ENCODE peak calls at places on chromosomes 3 and 15, in seven cellular contexts. M is substantia nigra; D is uterus; J is endothelial cell of umbilical vein; V is CD4-positive, alpha-beta memory T cell; B is fibroblast of lung; W is GM23338. Z is an unnamed sample.

GRCh38 chr3:13712682-13713180 is 163.8 kb downstream of the FBLN2 start:
- DNase-seq in W (no peak), M (no peak), B (no peak), J (no peak), D (no peak), V (no peak), Z (no peak)

GRCh38 chr3:188348445-188349244 is 194.7 kb downstream of the LPP start:
- DNase-seq in B (peak), D (peak), M (no peak), W (peak), V (no peak), J (peak), Z (no peak)

GRCh38 chr3:138078901-138079344 is 36.5 kb downstream of the DZIP1L start:
- DNase-seq in W (no peak), V (no peak), B (peak), M (no peak), J (no peak), D (no peak), Z (no peak)

GRCh38 chr3:142028174-142028833 is 121.0 kb downstream of the TFDP2 start:
- DNase-seq in M (no peak), V (peak), J (peak), B (peak), D (peak), W (peak), Z (no peak)

GRCh38 chr3:37863949-37864822 is 2.5 kb downstream of the CTDSPL start:
- DNase-seq in W (peak), V (no peak), M (no peak), J (no peak), D (no peak), B (no peak), Z (peak)

GRCh38 chr15:92832992-92833438 is 67.1 kb upstream of the CHD2 start:
- DNase-seq in B (peak), D (no peak), W (no peak), V (no peak), M (no peak), J (peak), Z (no peak)

GRCh38 chr3:110767838-110768237 is 303.8 kb upstream of the NECTIN3 start:
- DNase-seq in J (no peak), B (no peak), D (no peak), V (no peak), W (no peak), M (no peak), Z (no peak)

GRCh38 chr15:99307735-99308134 is 56.5 kb downstream of the LRRC28 start:
- DNase-seq in W (no peak), M (no peak), B (peak), J (no peak), V (no peak), D (no peak), Z (no peak)

DNA sequence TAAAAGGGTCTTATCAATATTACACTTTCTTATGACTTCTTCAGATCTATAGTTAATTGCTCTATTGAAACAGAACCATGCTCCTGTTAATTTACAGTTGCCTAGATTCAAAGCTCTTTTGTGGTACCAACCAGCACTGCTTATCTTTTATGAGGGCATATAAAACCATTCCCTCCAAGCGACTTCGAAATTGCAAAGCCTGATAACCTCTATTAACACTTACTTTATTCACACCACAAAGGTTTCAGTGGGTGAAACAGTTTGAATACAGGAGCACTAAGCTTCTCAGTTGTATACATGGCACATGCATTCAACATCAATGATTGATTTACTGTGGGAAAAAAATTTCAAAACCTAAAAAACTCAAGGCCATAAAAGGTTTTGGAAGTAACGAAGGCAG is 74.9 kb upstream of the PPIB start:
- DNase-seq in B (no peak), D (no peak), W (no peak), M (no peak), V (no peak), J (no peak), Z (no peak)
- H3K27ac ChIP-seq in B (no peak), D (no peak), W (no peak), M (no peak), V (no peak), J (no peak), Z (no peak)

GRCh38 chr15:70269991-70270751 is 172.5 kb upstream of the TLE3 start:
- DNase-seq in D (peak), J (peak), B (no peak), W (no peak), M (no peak), V (no peak), Z (no peak)

GRCh38 chr15:70269331-70269911 is 171.7 kb upstream of the TLE3 start:
- DNase-seq in V (no peak), B (no peak), D (no peak), J (no peak), M (no peak), W (no peak), Z (no peak)

GRCh38 chr15:70267306-70267705 is 169.6 kb upstream of the TLE3 start:
- DNase-seq in W (no peak), M (no peak), V (no peak), B (no peak), J (no peak), D (no peak), Z (no peak)

GRCh38 chr15:70267879-70268278 is 170.2 kb upstream of the TLE3 start:
- DNase-seq in J (no peak), M (no peak), W (no peak), D (no peak), B (peak), V (no peak), Z (no peak)

DNA sequence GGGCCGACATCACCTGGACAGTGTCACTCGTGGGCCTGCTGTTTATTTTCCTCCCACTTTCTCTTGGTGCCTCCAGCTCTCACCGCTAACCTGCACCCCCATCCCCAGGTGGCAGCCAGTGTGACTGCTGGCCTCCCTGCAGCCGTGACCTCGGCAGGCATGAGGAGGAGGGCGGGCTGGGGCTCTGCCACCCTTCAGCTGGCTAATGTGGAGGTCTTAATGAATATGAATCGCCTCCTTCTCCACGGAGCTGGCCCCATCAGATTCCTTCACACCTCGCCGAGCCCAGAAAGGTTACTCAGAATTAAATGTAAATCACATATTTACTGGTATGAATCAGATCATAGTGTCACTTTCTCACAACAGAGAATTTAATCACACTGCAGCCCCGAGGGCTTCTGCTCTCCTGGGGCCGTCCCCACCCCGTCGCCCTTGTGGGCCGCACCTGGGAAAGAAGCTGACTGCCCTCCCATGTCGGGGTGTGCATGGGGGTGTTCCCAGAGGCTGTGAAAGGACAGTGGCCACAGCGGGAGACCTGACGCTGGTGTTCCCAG is 171.1 kb upstream of the TLE3 start:
- DNase-seq in W (no peak), J (no peak), B (peak), V (no peak), M (no peak), D (no peak), Z (no peak)
- H3K27ac ChIP-seq in W (no peak), J (no peak), B (no peak), V (no peak), M (no peak), D (no peak), Z (no peak)

DNA sequence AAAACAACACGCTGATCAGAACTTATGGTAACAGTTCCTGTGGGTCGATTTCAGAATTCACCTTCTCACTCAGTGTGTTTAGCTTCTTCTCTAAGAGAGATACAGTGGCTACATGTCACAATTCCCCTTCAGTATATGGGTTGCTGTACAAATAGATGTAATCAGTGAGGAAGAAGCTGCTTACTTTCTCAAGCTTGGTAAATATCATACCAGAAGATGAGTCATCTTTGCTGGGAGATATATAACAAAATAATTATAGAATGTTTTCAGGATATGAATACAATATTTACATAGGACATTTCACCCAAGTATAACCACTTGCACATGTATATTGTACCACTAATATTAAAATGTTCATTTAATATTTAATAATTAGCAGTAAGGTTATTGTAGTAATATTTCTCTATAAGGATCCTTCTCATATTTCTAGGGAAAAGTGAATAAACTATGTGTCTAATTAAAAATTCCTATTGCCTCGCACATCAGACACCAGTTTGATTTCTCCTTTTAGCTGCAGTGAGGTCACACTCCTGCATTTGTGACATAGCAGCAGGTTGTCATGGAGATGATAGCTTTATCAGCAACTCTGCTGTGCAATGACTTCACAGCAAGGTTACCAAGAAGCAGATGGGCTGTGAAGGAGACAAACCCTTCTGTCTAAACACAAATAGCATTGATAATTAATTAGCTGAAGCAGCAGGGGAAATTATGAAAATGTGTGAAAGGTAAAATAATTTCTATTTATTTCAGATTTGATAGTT is 211.4 kb downstream of the TUSC7 start:
- DNase-seq in D (no peak), J (peak), V (no peak), M (no peak), W (no peak), B (no peak), Z (no peak)
- H3K27ac ChIP-seq in D (no peak), J (no peak), V (no peak), M (no peak), W (no peak), B (no peak), Z (no peak)

GRCh38 chr15:71191296-71191695 is 76.0 kb downstream of the THSD4 start:
- DNase-seq in J (no peak), M (no peak), B (no peak), D (no peak), W (no peak), V (no peak), Z (no peak)

GRCh38 chr15:71189723-71190122 is 74.5 kb downstream of the THSD4 start:
- DNase-seq in W (no peak), V (no peak), D (no peak), M (no peak), J (no peak), B (peak), Z (no peak)

GRCh38 chr15:71186267-71186666 is 71.0 kb downstream of the THSD4 start:
- DNase-seq in W (no peak), D (peak), V (no peak), M (no peak), J (no peak), B (no peak), Z (no peak)

GRCh38 chr15:71185706-71186105 is 70.4 kb downstream of the THSD4 start:
- DNase-seq in J (no peak), W (no peak), B (no peak), D (no peak), M (no peak), V (no peak), Z (no peak)

GRCh38 chr15:71186971-71187960 is 72.0 kb downstream of the THSD4 start:
- DNase-seq in B (peak), J (no peak), D (no peak), V (no peak), W (no peak), M (no peak), Z (no peak)
- H3K27ac ChIP-seq in B (no peak), J (no peak), D (no peak), V (no peak), W (no peak), M (no peak), Z (no peak)

GRCh38 chr3:183697610-183698317 is at the start of gene YEATS2:
- DNase-seq in D (peak), B (peak), V (peak), M (peak), J (peak), W (peak), Z (peak)

GRCh38 chr3:183698318-183698731 is 728 bp downstream of the YEATS2 start:
- DNase-seq in W (peak), M (no peak), D (peak), V (peak), B (peak), J (peak), Z (peak)

GRCh38 chr3:183697123-183697609 is 431 bp upstream of the YEATS2 start:
- DNase-seq in V (no peak), W (no peak), D (no peak), B (no peak), M (no peak), J (no peak), Z (no peak)

GRCh38 chr3:183699238-183699947 is 1.8 kb downstream of the YEATS2 start:
- DNase-seq in M (no peak), J (no peak), V (no peak), W (peak), B (no peak), D (no peak), Z (no peak)

GRCh38 chr3:183698760-183699159 is 1.2 kb downstream of the YEATS2 start:
- DNase-seq in J (peak), W (peak), V (no peak), B (peak), M (no peak), D (no peak), Z (no peak)
- H3K27ac ChIP-seq in J (peak), W (no peak), V (peak), B (peak), M (peak), D (peak), Z (peak)

GRCh38 chr3:64008952-64009351 is 14.3 kb downstream of the PSMD6 start:
- DNase-seq in W (no peak), B (peak), V (no peak), M (no peak), J (peak), D (no peak), Z (no peak)
- H3K27ac ChIP-seq in W (no peak), B (no peak), V (no peak), M (no peak), J (no peak), D (peak), Z (no peak)

DNA sequence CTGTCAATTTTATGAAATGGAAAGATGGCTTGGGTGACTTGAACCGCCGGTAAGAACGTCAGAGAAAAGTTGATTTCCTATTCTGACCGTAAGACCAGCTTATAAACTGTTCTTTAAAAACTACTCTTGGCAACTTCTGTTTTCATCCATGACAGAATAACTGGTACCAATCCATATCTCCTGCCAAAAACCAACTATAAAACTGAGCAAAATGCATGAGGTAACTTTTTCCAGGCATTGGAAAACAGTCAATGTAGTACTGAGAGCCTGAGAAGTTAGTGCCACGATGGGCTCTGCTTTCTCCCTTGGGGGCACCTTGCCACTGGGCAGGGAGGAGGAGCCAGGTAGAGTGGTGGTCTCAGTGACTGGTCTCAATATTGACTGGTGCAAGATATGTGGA is 615.2 kb upstream of the TBL1XR1 start:
- DNase-seq in B (no peak), D (no peak), J (no peak), V (no peak), M (no peak), W (no peak), Z (no peak)
- H3K27ac ChIP-seq in B (no peak), D (peak), J (no peak), V (no peak), M (no peak), W (no peak), Z (no peak)

GRCh38 chr15:75201609-75202250 is at the start of gene C15orf39:
- DNase-seq in B (peak), V (peak), W (peak), M (peak), J (peak), D (peak), Z (peak)

GRCh38 chr15:75199347-75199976 is 2.2 kb upstream of the C15orf39 start:
- DNase-seq in B (no peak), D (no peak), V (no peak), M (no peak), J (no peak), W (no peak), Z (no peak)

GRCh38 chr15:75202251-75203016 is 752 bp downstream of the C15orf39 start:
- DNase-seq in D (peak), W (peak), J (peak), B (peak), V (peak), M (no peak), Z (no peak)

GRCh38 chr15:75200391-75200764 is 1.3 kb upstream of the C15orf39 start:
- DNase-seq in J (no peak), M (no peak), W (no peak), B (no peak), V (no peak), D (no peak), Z (no peak)

GRCh38 chr15:75200765-75201608 is 695 bp upstream of the C15orf39 start:
- DNase-seq in M (no peak), W (peak), B (peak), J (peak), V (no peak), D (peak), Z (no peak)
- H3K27ac ChIP-seq in M (peak), W (peak), B (no peak), J (no peak), V (peak), D (peak), Z (peak)

DNA sequence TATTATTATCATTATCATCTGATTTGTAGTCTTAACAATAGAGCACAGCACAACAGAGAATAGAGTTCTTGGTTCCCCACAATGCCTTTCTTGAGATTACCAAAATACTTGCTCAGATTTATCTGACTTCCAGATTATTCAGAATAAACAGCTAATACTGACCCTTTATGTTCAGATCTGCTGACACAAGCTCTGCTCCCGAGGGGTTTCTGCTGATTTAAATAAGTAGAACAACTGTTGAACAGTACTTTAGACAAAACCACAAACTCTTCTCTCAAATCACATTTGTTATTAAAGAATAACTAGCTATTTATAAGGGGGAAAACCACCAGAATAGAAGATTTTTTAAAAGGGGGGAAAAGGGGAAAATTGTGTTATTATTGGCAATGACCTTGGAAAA is 380.2 kb upstream of the ATP11B start:
- DNase-seq in V (no peak), W (no peak), D (no peak), M (no peak), J (no peak), B (no peak), Z (no peak)
- H3K27ac ChIP-seq in V (no peak), W (no peak), D (no peak), M (no peak), J (no peak), B (no peak), Z (no peak)

Z was measured in caudate nucleus.